ENCODE peak calls at places on chromosomes 16 and 17, in ten cellular contexts. I is GM10248, L is breast epithelium, E is IMR-90, T is neural progenitor cell, Q is tibial nerve, R is A549, W is thoracic aorta, G is dorsolateral prefrontal cortex, U is GM20000. C is an unnamed sample.

GRCh38 chr17:5580367-5580766 is 3.9 kb downstream of the NLRP1 start:
- DNase-seq in I (no peak), L (no peak), E (peak), T (no peak), Q (no peak), R (no peak), W (no peak), G (no peak), U (no peak), C (no peak)

GRCh38 chr17:56737741-56738161 is 96.0 kb downstream of the C17orf67 start:
- DNase-seq in I (no peak), L (peak), E (peak), T (no peak), Q (no peak), R (no peak), W (no peak), G (no peak), U (no peak), C (no peak)

GRCh38 chr16:78108451-78108850 is 9.0 kb downstream of the WWOX start:
- DNase-seq in I (no peak), L (no peak), E (no peak), T (no peak), Q (no peak), R (no peak), W (no peak), G (no peak), U (no peak), C (no peak)

GRCh38 chr16:68331879-68332410 is 21.1 kb downstream of the PRMT7 start:
- DNase-seq in I (no peak), L (no peak), E (peak), T (no peak), Q (no peak), R (no peak), W (no peak), G (no peak), U (no peak), C (no peak)

GRCh38 chr17:7613769-7614421 is 802 bp downstream of the FXR2 start:
- DNase-seq in I (no peak), L (no peak), E (peak), T (no peak), Q (no peak), R (no peak), W (no peak), G (no peak), U (no peak), C (no peak)

GRCh38 chr16:25256821-25257503 is 683 bp downstream of the ZKSCAN2 start:
- DNase-seq in I (no peak), L (no peak), E (peak), T (peak), Q (no peak), R (peak), W (no peak), G (no peak), U (peak), C (peak)

GRCh38 chr17:69503711-69504110 is 89.2 kb downstream of the MAP2K6 start:
- DNase-seq in I (peak), L (no peak), E (no peak), T (no peak), Q (no peak), R (no peak), W (no peak), G (no peak), U (peak), C (peak)

GRCh38 chr17:15649861-15650391 is 30.4 kb upstream of the FBXW10B start:
- DNase-seq in I (no peak), L (peak), E (peak), T (no peak), Q (peak), R (peak), W (no peak), G (no peak), U (no peak), C (no peak)

GRCh38 chr17:35748323-35748960 is 4.6 kb downstream of the GAS2L2 start:
- DNase-seq in I (no peak), L (peak), E (no peak), T (no peak), Q (no peak), R (no peak), W (no peak), G (no peak), U (no peak), C (no peak)

GRCh38 chr16:46756772-46757171 is 8.6 kb upstream of the MYLK3 start:
- DNase-seq in I (no peak), L (no peak), E (no peak), T (no peak), Q (no peak), R (no peak), W (no peak), G (no peak), U (no peak), C (no peak)

GRCh38 chr17:60153606-60154355 is 4.0 kb downstream of the CA4 start:
- DNase-seq in I (no peak), L (no peak), E (no peak), T (no peak), Q (no peak), R (no peak), W (no peak), G (no peak), U (no peak), C (no peak)

GRCh38 chr17:1707107-1707506 is 3.1 kb downstream of the TLCD2 start:
- DNase-seq in I (no peak), L (no peak), E (no peak), T (no peak), Q (no peak), R (no peak), W (no peak), G (no peak), U (no peak), C (no peak)

GRCh38 chr17:80845863-80846671 is 145.6 kb upstream of the CHMP6 start:
- DNase-seq in I (no peak), L (no peak), E (no peak), T (no peak), Q (no peak), R (no peak), W (no peak), G (no peak), U (no peak), C (no peak)

GRCh38 chr17:48429638-48430586 is at the start of gene SKAP1:
- DNase-seq in I (peak), L (no peak), E (no peak), T (peak), Q (no peak), R (no peak), W (no peak), G (no peak), U (peak), C (peak)

GRCh38 chr16:20004931-20005330 is 68.8 kb downstream of the GPR139 start:
- DNase-seq in I (no peak), L (no peak), E (no peak), T (peak), Q (no peak), R (no peak), W (no peak), G (no peak), U (no peak), C (no peak)
- TF ChIP-seq CTCF in I (no peak), L (no peak), E (no peak), T (peak), Q (no peak), R (no peak), W (no peak), G (no peak), U (no peak), C (no peak)

GRCh38 chr17:43842975-43843325 is 4.0 kb upstream of the CD300LG start:
- DNase-seq in I (no peak), L (no peak), E (no peak), T (no peak), Q (no peak), R (no peak), W (no peak), G (no peak), U (no peak), C (no peak)

GRCh38 chr17:43839670-43840101 is 6.7 kb upstream of the MPP3 start:
- DNase-seq in I (no peak), L (peak), E (no peak), T (no peak), Q (no peak), R (peak), W (no peak), G (no peak), U (no peak), C (no peak)

GRCh38 chr17:43845772-43846171 is 1.2 kb upstream of the CD300LG start:
- DNase-seq in I (no peak), L (no peak), E (no peak), T (no peak), Q (no peak), R (no peak), W (no peak), G (no peak), U (no peak), C (no peak)

GRCh38 chr17:43844241-43844640 is 2.7 kb upstream of the CD300LG start:
- DNase-seq in I (no peak), L (no peak), E (no peak), T (no peak), Q (no peak), R (no peak), W (no peak), G (no peak), U (no peak), C (no peak)

DNA sequence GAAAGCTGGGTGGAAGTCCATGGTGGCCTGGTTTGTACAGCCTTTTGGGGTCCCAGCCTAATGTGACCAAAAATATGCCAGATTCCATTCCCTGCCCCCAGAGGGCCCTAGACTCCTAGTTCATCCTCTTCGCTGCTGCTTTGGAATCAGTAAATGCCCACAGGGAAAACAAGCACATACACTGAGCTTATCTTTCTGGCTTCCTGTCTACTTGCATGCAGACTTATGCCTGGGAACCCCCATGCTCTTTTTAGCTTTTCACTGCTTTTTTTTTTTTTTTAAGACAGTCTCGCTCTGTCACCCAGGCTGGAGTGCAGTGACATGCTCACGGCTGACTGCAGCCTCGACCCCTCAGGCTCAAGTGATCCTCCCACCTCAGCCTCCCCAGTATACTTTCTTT is 6.2 kb upstream of the CD300LG start:
- DNase-seq in I (no peak), L (no peak), E (peak), T (peak), Q (no peak), R (peak), W (no peak), G (no peak), U (no peak), C (no peak)
- TF ChIP-seq CTCF in I (no peak), L (no peak), E (peak), T (peak), Q (no peak), R (peak), W (peak), G (no peak), U (no peak), C (no peak)

GRCh38 chr17:75288784-75289121 is 480 bp downstream of the SLC25A19 start:
- DNase-seq in I (peak), L (peak), E (no peak), T (peak), Q (no peak), R (peak), W (no peak), G (no peak), U (no peak), C (no peak)

GRCh38 chr17:75288359-75288758 is 874 bp downstream of the SLC25A19 start:
- DNase-seq in I (no peak), L (no peak), E (no peak), T (no peak), Q (no peak), R (no peak), W (no peak), G (no peak), U (no peak), C (peak)

GRCh38 chr17:75287221-75287620 is 2.0 kb downstream of the SLC25A19 start:
- DNase-seq in I (no peak), L (no peak), E (no peak), T (no peak), Q (no peak), R (no peak), W (no peak), G (no peak), U (no peak), C (no peak)

GRCh38 chr17:75289122-75289831 is at the start of gene SLC25A19:
- DNase-seq in I (peak), L (peak), E (peak), T (peak), Q (peak), R (peak), W (peak), G (peak), U (peak), C (peak)

DNA sequence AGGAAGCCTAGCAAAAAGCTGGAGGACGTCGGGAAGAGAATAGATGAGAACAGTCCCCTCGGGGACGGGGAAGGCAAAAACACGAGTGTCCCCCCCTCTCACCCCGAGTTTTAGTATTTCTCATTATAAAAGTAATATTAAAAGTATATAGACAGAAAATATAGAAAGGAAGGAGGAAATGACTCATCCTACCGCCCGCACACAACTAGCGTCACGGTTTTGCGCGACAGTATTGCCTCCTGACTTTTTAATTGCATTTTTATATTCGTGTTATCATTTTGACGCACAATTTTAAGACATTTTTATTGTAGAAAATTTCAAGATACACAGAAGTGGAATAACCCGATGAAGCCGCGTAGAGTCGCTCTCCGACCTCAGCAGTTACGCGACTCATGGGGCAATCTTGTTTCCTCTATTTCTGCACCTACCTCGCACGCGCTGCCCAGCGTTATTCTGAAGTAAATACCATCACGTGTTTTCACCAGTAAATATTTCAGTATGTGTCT is 652 bp upstream of the SLC25A19 start:
- DNase-seq in I (peak), L (peak), E (peak), T (no peak), Q (peak), R (no peak), W (no peak), G (peak), U (no peak), C (peak)
- TF ChIP-seq CTCF in I (peak), L (no peak), E (peak), T (no peak), Q (peak), R (peak), W (no peak), G (peak), U (no peak), C (peak)

DNA sequence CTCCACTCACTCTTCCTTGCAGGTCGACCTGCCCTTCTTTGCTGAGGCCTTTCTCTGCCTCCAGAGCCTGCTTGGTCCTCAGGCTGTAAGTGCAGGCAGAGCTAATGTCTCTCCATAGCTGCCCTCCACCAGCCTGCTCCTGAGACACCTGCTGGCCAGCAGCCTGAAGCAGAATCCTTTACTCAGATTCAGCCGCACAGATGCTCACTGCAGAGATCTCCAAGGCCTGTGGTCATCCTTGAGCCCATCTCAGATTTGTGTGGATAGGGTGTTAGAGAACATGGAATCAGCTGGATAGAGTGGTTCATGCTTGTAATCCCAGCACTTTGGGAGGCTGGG is 11.5 kb downstream of the DEXI start:
- DNase-seq in I (no peak), L (no peak), E (no peak), T (no peak), Q (no peak), R (no peak), W (no peak), G (no peak), U (no peak), C (no peak)
- TF ChIP-seq CTCF in I (no peak), L (no peak), E (no peak), T (peak), Q (no peak), R (no peak), W (no peak), G (no peak), U (no peak), C (peak)